ENCODE peak calls at places on chromosomes 5 and 9, in nine cellular contexts. H is DMS153; W is stimulated activated CD8-positive, alpha-beta memory T cell treated with anti-CD3 and anti-CD28 coated beads, Interleukin-7, amount 100 ng/mL, for 48 hours; A is ecto neural progenitor cell; N is heart left ventricle; R is C1 segment of cervical spinal cord; C is CD4-positive, alpha-beta memory T cell; J is WTC11; B is adipocyte. P is an unnamed sample.

GRCh38 chr9:131625848-131626670 is 80.7 kb downstream of the PRRT1B start:
- DNase-seq in J (no peak), W (no peak), H (peak; percentile 19), N (no peak), R (no peak), B (no peak), A (no peak), C (peak; percentile 51), P (no peak)

GRCh38 chr5:138663009-138663408 is 87.8 kb upstream of the HSPA9 start:
- DNase-seq in B (no peak), C (peak; percentile 73), J (no peak), H (no peak), N (no peak), A (no peak), R (no peak), W (no peak), P (no peak)

GRCh38 chr5:96978812-96979449 is 43.1 kb downstream of the LNPEP start:
- DNase-seq in R (no peak), B (peak; percentile 66), N (no peak), C (no peak), A (no peak), W (no peak), H (no peak), J (no peak), P (no peak)

GRCh38 chr9:75803130-75803529 is 87.3 kb upstream of the PCSK5 start:
- DNase-seq in N (no peak), C (no peak), W (no peak), R (no peak), A (no peak), J (no peak), B (peak; percentile 86), H (no peak), P (no peak)

GRCh38 chr9:21750021-21750735 is 52.3 kb upstream of the MTAP start:
- DNase-seq in B (peak; percentile 49), J (no peak), R (no peak), W (no peak), N (no peak), C (no peak), H (no peak), A (no peak), P (no peak)

GRCh38 chr9:136625101-136626065 is 37.3 kb upstream of the EGFL7 start:
- DNase-seq in A (no peak), C (no peak), B (peak; percentile 62), R (peak; percentile 40), W (no peak), H (peak; percentile 40), N (peak; percentile 90), J (no peak), P (peak; percentile 43)

GRCh38 chr5:125348221-125348692 is 601.8 kb upstream of the ZNF608 start:
- DNase-seq in H (no peak), C (no peak), A (peak; percentile 48), B (no peak), W (no peak), J (peak; percentile 45), N (peak; percentile 25), R (peak; percentile 22), P (peak; percentile 25)

GRCh38 chr5:180135128-180135955 is 63.8 kb upstream of the RNF130 start:
- DNase-seq in B (peak; percentile 39), H (no peak), A (no peak), J (no peak), C (no peak), W (peak; percentile 60), N (peak; percentile 6), R (peak; percentile 32), P (no peak)

GRCh38 chr5:84382363-84383295 is 2.1 kb downstream of the EDIL3 start:
- DNase-seq in J (peak; percentile 72), C (no peak), B (peak; percentile 85), W (no peak), N (peak; percentile 20), R (peak; percentile 7), H (no peak), A (peak; percentile 75), P (no peak)

GRCh38 chr9:118418887-118419620 is 714.9 kb downstream of the TLR4 start:
- DNase-seq in N (no peak), C (no peak), B (no peak), R (no peak), J (no peak), H (peak; percentile 17), W (no peak), A (no peak), P (no peak)

GRCh38 chr9:13110766-13111400 is 168.6 kb downstream of the MPDZ start:
- DNase-seq in R (no peak), B (no peak), N (peak; percentile 26), W (no peak), J (no peak), A (no peak), H (no peak), C (no peak), P (no peak)

GRCh38 chr9:110214090-110214489 is 6.1 kb upstream of the C9orf152 start:
- DNase-seq in N (no peak), W (no peak), B (no peak), C (no peak), R (no peak), J (no peak), H (no peak), A (no peak), P (no peak)

P was measured in gastrocnemius medialis.